ENCODE peak calls at places on chromosome 21, in seven cellular contexts. R, E, H, G, L, F and W are unnamed samples.

GRCh38 chr21:46141767-46142580 is 13.4 kb downstream of the FTCD start:
- DNase-seq in R (no peak), E (no peak), H (no peak), G (no peak), L (no peak), F (no peak), W (peak)

GRCh38 chr21:31190516-31190915 is 152.2 kb upstream of the KRTAP19-8 start:
- DNase-seq in R (no peak), E (no peak), H (no peak), G (no peak), L (no peak), F (no peak), W (no peak)

GRCh38 chr21:38577887-38578286 is 79.6 kb upstream of the ERG start:
- DNase-seq in R (no peak), E (no peak), H (no peak), G (no peak), L (no peak), F (no peak), W (no peak)

GRCh38 chr21:38439957-38440356 is 58.3 kb downstream of the ERG start:
- DNase-seq in R (no peak), E (no peak), H (no peak), G (no peak), L (no peak), F (no peak), W (no peak)

GRCh38 chr21:36980280-36981048 is 14.0 kb upstream of the HLCS start:
- DNase-seq in R (peak), E (no peak), H (no peak), G (peak), L (no peak), F (no peak), W (peak)

GRCh38 chr21:45889961-45890360 is 91.6 kb upstream of the COL6A1 start:
- DNase-seq in R (no peak), E (no peak), H (no peak), G (no peak), L (peak), F (no peak), W (peak)

GRCh38 chr21:31732891-31733520 is 1.1 kb upstream of the SCAF4 start:
- DNase-seq in R (peak), E (peak), H (peak), G (no peak), L (no peak), F (no peak), W (no peak)

GRCh38 chr21:36747815-36748381 is 49.0 kb downstream of the SIM2 start:
- DNase-seq in R (peak), E (no peak), H (no peak), G (peak), L (no peak), F (no peak), W (peak)

GRCh38 chr21:37257526-37257966 is 9.6 kb downstream of the VPS26C start:
- DNase-seq in R (peak), E (no peak), H (peak), G (peak), L (peak), F (no peak), W (peak)

GRCh38 chr21:46436586-46436985 is 22.1 kb upstream of the DIP2A start:
- DNase-seq in R (no peak), E (no peak), H (no peak), G (no peak), L (no peak), F (no peak), W (peak)

GRCh38 chr21:38831526-38832467 is 26.1 kb downstream of the ETS2 start:
- DNase-seq in R (no peak), E (peak), H (peak), G (peak), L (peak), F (no peak), W (no peak)

GRCh38 chr21:39556176-39556575 is 56.6 kb upstream of the B3GALT5 start:
- DNase-seq in R (peak), E (no peak), H (no peak), G (no peak), L (no peak), F (no peak), W (no peak)

GRCh38 chr21:22536511-22536910 is 1538.3 kb downstream of the NCAM2 start:
- DNase-seq in R (no peak), E (no peak), H (peak), G (no peak), L (peak), F (no peak), W (no peak)

GRCh38 chr21:14523234-14523633 is 22.9 kb downstream of the SAMSN1 start:
- DNase-seq in R (no peak), E (no peak), H (no peak), G (peak), L (no peak), F (no peak), W (peak)

GRCh38 chr21:26123012-26123411 is 47.6 kb downstream of the APP start:
- DNase-seq in R (no peak), E (no peak), H (no peak), G (no peak), L (no peak), F (no peak), W (no peak)
- H3K27ac ChIP-seq in R (peak), E (no peak), H (no peak), G (no peak), L (no peak), F (no peak), W (no peak)

GRCh38 chr21:32768530-32768929 is 3.0 kb downstream of the PAXBP1 start:
- DNase-seq in R (no peak), E (no peak), H (no peak), G (no peak), L (peak), F (no peak), W (no peak)

GRCh38 chr21:32771134-32771523 is 426 bp downstream of the PAXBP1 start:
- DNase-seq in R (peak), E (peak), H (peak), G (peak), L (peak), F (no peak), W (peak)

GRCh38 chr21:32772281-32773047 is 909 bp upstream of the PAXBP1 start:
- DNase-seq in R (no peak), E (peak), H (peak), G (peak), L (no peak), F (no peak), W (peak)

GRCh38 chr21:32770514-32771133 is 931 bp downstream of the PAXBP1 start:
- DNase-seq in R (no peak), E (no peak), H (peak), G (no peak), L (no peak), F (no peak), W (no peak)
- TF ChIP-seq CTCF in R (no peak), E (no peak), H (no peak), G (no peak), L (no peak), F (no peak), W (no peak)

GRCh38 chr21:44856131-44856530 is 17.4 kb downstream of the PTTG1IP start:
- DNase-seq in R (no peak), E (no peak), H (no peak), G (no peak), L (no peak), F (no peak), W (no peak)

GRCh38 chr21:44858791-44859190 is 14.7 kb downstream of the PTTG1IP start:
- DNase-seq in R (no peak), E (no peak), H (no peak), G (no peak), L (no peak), F (no peak), W (no peak)

GRCh38 chr21:44857127-44857892 is 16.2 kb downstream of the PTTG1IP start:
- DNase-seq in R (no peak), E (no peak), H (no peak), G (no peak), L (no peak), F (no peak), W (no peak)

GRCh38 chr21:44855572-44855971 is 17.9 kb downstream of the PTTG1IP start:
- DNase-seq in R (no peak), E (no peak), H (no peak), G (no peak), L (no peak), F (no peak), W (peak)

GRCh38 chr21:44858291-44858690 is 15.2 kb downstream of the PTTG1IP start:
- DNase-seq in R (no peak), E (no peak), H (no peak), G (no peak), L (no peak), F (no peak), W (peak)
- H3K27ac ChIP-seq in R (no peak), E (no peak), H (peak), G (no peak), L (no peak), F (no peak), W (peak)

GRCh38 chr21:42531771-42532170 is 18.1 kb downstream of the SLC37A1 start:
- DNase-seq in R (no peak), E (peak), H (no peak), G (no peak), L (no peak), F (no peak), W (no peak)

GRCh38 chr21:42533963-42534355 is 20.3 kb downstream of the SLC37A1 start:
- DNase-seq in R (no peak), E (peak), H (no peak), G (no peak), L (no peak), F (no peak), W (no peak)

GRCh38 chr21:42533306-42533962 is 19.8 kb downstream of the SLC37A1 start:
- DNase-seq in R (no peak), E (peak), H (no peak), G (no peak), L (no peak), F (no peak), W (no peak)

GRCh38 chr21:42534361-42534900 is 20.8 kb downstream of the SLC37A1 start:
- DNase-seq in R (no peak), E (peak), H (no peak), G (peak), L (no peak), F (no peak), W (peak)

GRCh38 chr21:42532466-42533181 is 19.0 kb downstream of the SLC37A1 start:
- DNase-seq in R (peak), E (peak), H (no peak), G (peak), L (peak), F (no peak), W (peak)
- TF ChIP-seq CTCF in R (no peak), E (no peak), H (no peak), G (no peak), L (no peak), F (no peak), W (no peak)

GRCh38 chr21:41624674-41625310 is 116.8 kb upstream of the TMPRSS2 start:
- DNase-seq in R (no peak), E (no peak), H (no peak), G (no peak), L (no peak), F (no peak), W (no peak)

GRCh38 chr21:41626038-41626437 is 118.1 kb upstream of the TMPRSS2 start:
- DNase-seq in R (no peak), E (peak), H (no peak), G (no peak), L (no peak), F (no peak), W (no peak)

GRCh38 chr21:41625428-41625827 is 117.5 kb upstream of the TMPRSS2 start:
- DNase-seq in R (no peak), E (no peak), H (no peak), G (no peak), L (no peak), F (no peak), W (no peak)

GRCh38 chr21:41630249-41630648 is 122.3 kb upstream of the TMPRSS2 start:
- DNase-seq in R (no peak), E (peak), H (peak), G (no peak), L (peak), F (peak), W (no peak)

GRCh38 chr21:41627428-41627827 is 119.5 kb upstream of the TMPRSS2 start:
- DNase-seq in R (no peak), E (no peak), H (no peak), G (no peak), L (peak), F (no peak), W (no peak)
- H3K27ac ChIP-seq in R (no peak), E (no peak), H (peak), G (no peak), L (no peak), F (peak), W (no peak)

GRCh38 chr21:15894596-15894995 is 164.8 kb downstream of the USP25 start:
- DNase-seq in R (no peak), E (no peak), H (peak), G (no peak), L (peak), F (no peak), W (no peak)
- TF ChIP-seq CTCF in R (peak), E (no peak), H (peak), G (peak), L (peak), F (no peak), W (peak)

GRCh38 chr21:28459193-28459592 is 533.5 kb downstream of the LTN1 start:
- DNase-seq in R (no peak), E (no peak), H (no peak), G (no peak), L (peak), F (no peak), W (no peak)

GRCh38 chr21:28454978-28455600 is 537.6 kb downstream of the LTN1 start:
- DNase-seq in R (no peak), E (no peak), H (no peak), G (no peak), L (no peak), F (no peak), W (no peak)
- H3K27ac ChIP-seq in R (no peak), E (no peak), H (no peak), G (no peak), L (peak), F (no peak), W (no peak)

DNA sequence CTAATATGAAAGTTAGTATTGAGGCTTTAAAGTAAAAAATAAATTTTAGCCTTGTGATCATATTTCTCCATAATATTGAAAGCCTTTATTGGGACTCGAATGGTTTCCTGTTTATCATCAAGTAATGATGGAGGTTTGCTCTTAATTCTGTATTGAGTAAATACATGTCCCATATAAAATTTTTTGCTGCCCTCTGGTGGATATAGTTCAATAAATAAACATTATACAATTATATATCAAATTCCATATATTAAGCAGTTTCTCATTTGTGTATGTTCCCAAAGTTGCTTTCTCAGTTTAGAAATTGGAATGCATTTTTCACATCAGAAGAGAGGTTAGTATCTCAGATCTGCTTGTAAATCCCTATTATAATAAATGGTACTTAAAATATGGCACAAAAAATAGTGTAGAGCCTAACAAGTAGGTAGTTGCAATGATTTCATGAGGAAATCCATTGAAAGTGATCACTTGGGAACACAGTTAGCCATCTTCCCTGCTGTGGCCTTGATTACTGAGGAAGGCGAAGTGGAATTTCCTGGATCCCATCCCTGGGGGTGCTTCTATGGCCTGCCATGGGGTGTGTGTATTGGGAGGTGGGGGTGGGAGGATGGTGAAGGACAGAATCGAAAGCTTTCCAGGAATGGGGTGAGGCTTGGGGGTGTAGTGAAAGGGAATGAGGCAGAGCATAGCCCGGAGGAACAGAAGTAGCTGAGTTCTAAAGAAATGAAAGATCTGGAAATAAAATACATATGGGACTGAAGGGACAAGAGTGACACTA is 84.1 kb upstream of the C21orf91 start:
- DNase-seq in R (no peak), E (no peak), H (peak), G (no peak), L (peak), F (no peak), W (no peak)
- TF ChIP-seq CTCF in R (peak), E (peak), H (peak), G (peak), L (no peak), F (peak), W (peak)

GRCh38 chr21:35333831-35334593 is 284.9 kb upstream of the RUNX1 start:
- DNase-seq in R (no peak), E (no peak), H (no peak), G (peak), L (no peak), F (no peak), W (no peak)

GRCh38 chr21:35332841-35333426 is 283.8 kb upstream of the RUNX1 start:
- DNase-seq in R (no peak), E (no peak), H (no peak), G (no peak), L (no peak), F (no peak), W (no peak)

GRCh38 chr21:35326677-35327076 is 277.6 kb upstream of the RUNX1 start:
- DNase-seq in R (no peak), E (no peak), H (no peak), G (no peak), L (peak), F (no peak), W (no peak)

GRCh38 chr21:35328856-35329455 is 279.9 kb upstream of the RUNX1 start:
- DNase-seq in R (no peak), E (no peak), H (no peak), G (no peak), L (no peak), F (no peak), W (no peak)

DNA sequence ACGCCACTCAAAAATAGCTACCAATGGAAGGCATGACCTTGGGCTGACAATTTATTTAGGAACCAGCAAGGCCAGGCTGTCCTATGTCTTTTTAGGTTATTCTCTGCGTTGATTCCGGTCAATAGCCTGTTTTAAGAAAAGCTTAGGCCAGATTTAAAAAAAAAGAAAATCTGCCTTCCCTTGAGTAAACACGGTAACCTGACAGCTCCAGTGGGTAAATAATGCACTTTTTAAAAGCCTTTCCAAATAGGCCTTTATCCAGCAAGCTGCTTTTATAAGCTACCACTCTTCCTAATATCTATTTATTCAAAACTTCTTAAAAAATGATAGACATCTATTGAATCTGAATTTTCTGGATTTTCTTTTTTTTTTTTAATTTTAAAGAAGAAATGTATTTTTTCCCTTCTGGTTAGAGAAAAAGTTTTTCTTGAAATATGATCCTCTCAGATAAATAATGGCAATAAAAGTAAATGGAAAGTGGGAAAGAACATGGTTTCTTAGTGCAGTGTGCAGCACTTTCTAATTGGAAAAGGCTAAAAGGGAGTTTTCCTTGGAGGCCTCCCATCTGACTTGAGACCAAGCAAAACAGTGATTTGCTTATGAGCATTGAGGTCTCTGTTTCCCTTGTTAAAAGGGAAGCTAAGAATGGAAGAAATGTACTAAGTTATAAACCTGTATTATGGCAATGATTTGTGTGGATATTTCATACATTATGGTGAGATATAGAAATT is 281.0 kb upstream of the RUNX1 start:
- DNase-seq in R (no peak), E (no peak), H (no peak), G (no peak), L (peak), F (no peak), W (no peak)
- H3K27ac ChIP-seq in R (no peak), E (no peak), H (no peak), G (no peak), L (no peak), F (no peak), W (no peak)